ENCODE peak calls at places on chromosomes 5 and 9, in four cellular contexts. X is AG04450, L is tibial artery, J is hepatic stellate cell. C is an unnamed sample.

GRCh38 chr5:24294324-24294723 is 350.5 kb downstream of the CDH10 start:
- DNase-seq in X (no peak), L (no peak), J (no peak), C (no peak)

GRCh38 chr5:56282241-56282640 is 49.1 kb upstream of the ANKRD55 start:
- DNase-seq in X (no peak), L (no peak), J (no peak), C (no peak)

GRCh38 chr9:16461231-16461840 is 409.1 kb downstream of the BNC2 start:
- DNase-seq in X (no peak), L (no peak), J (no peak), C (no peak)

GRCh38 chr9:99360026-99360425 is 137.9 kb downstream of the SEC61B start:
- DNase-seq in X (no peak), L (no peak), J (no peak), C (no peak)

GRCh38 chr5:111853748-111854147 is 96.8 kb upstream of the NREP start:
- DNase-seq in X (no peak), L (no peak), J (no peak), C (no peak)

GRCh38 chr5:135894271-135894670 is 1.4 kb downstream of the IL9 start:
- DNase-seq in X (no peak), L (no peak), J (no peak), C (no peak)

GRCh38 chr5:152218694-152219093 is 186.4 kb downstream of the NMUR2 start:
- DNase-seq in X (no peak), L (no peak), J (no peak), C (no peak)

GRCh38 chr9:16828335-16829281 is 41.9 kb downstream of the BNC2 start:
- DNase-seq in X (no peak), L (peak), J (peak), C (peak)

GRCh38 chr9:78668148-78668825 is 371.4 kb downstream of the PSAT1 start:
- DNase-seq in X (no peak), L (no peak), J (no peak), C (no peak)

GRCh38 chr5:108548684-108549596 is 167.0 kb upstream of the FBXL17 start:
- DNase-seq in X (no peak), L (no peak), J (no peak), C (no peak)

GRCh38 chr5:67774153-67774552 is 441.4 kb upstream of the PIK3R1 start:
- DNase-seq in X (no peak), L (peak), J (no peak), C (no peak)

GRCh38 chr5:102958481-102959011 is 161.4 kb downstream of the GIN1 start:
- DNase-seq in X (no peak), L (no peak), J (peak), C (no peak)

GRCh38 chr9:137021979-137022619 is 5.9 kb downstream of the ABCA2 start:
- DNase-seq in X (no peak), L (no peak), J (peak), C (peak)

GRCh38 chr9:108859459-108860114 is 2.5 kb upstream of the ACTL7A start:
- DNase-seq in X (no peak), L (no peak), J (no peak), C (no peak)

GRCh38 chr5:61330341-61330878 is 1.6 kb upstream of the ZSWIM6 start:
- DNase-seq in X (no peak), L (peak), J (peak), C (peak)

GRCh38 chr9:17587113-17587512 is 8.2 kb downstream of the SH3GL2 start:
- DNase-seq in X (no peak), L (no peak), J (no peak), C (no peak)

GRCh38 chr5:172929371-172929838 is 29.8 kb upstream of the RPL26L1 start:
- DNase-seq in X (peak), L (no peak), J (peak), C (no peak)

C was measured in heart right ventricle.